ENCODE peak calls at places on chromosome 19, in six cellular contexts. A is sigmoid colon, D is body of pancreas, W is IMR-90, H is uterus, F is ovary. R is an unnamed sample.

GRCh38 chr19:30229524-30230174 is 142.5 kb upstream of the ZNF536 start:
- DNase-seq in A (no peak), D (no peak), W (peak), H (no peak), F (no peak), R (no peak)

GRCh38 chr19:8576273-8576993 is 809 bp downstream of the MYO1F start:
- DNase-seq in A (no peak), D (peak), W (no peak), H (no peak), F (no peak), R (no peak)

GRCh38 chr19:39997595-39998216 is 846 bp downstream of the ZNF546 start:
- DNase-seq in A (no peak), D (no peak), W (peak), H (no peak), F (no peak), R (no peak)

GRCh38 chr19:43765109-43765876 is 10.5 kb upstream of the SMG9 start:
- DNase-seq in A (peak), D (peak), W (peak), H (peak), F (no peak), R (peak)

GRCh38 chr19:5814123-5814839 is 9.4 kb downstream of the NRTN start:
- DNase-seq in A (no peak), D (no peak), W (no peak), H (no peak), F (no peak), R (no peak)

GRCh38 chr19:33785795-33786194 is 10.9 kb upstream of the KCTD15 start:
- DNase-seq in A (no peak), D (no peak), W (peak), H (no peak), F (no peak), R (no peak)

GRCh38 chr19:17020380-17020779 is 6.2 kb downstream of the CPAMD8 start:
- DNase-seq in A (no peak), D (no peak), W (no peak), H (no peak), F (no peak), R (no peak)

GRCh38 chr19:19488875-19489690 is 26.3 kb downstream of the TSSK6 start:
- DNase-seq in A (peak), D (peak), W (peak), H (peak), F (peak), R (peak)

GRCh38 chr19:23283925-23284324 is 33.7 kb upstream of the ZNF724 start:
- DNase-seq in A (no peak), D (peak), W (peak), H (peak), F (no peak), R (peak)

GRCh38 chr19:13796301-13797057 is 1.2 kb downstream of the ZSWIM4 start:
- DNase-seq in A (peak), D (peak), W (peak), H (peak), F (peak), R (peak)

GRCh38 chr19:32563761-32564160 is 17.2 kb upstream of the PDCD5 start:
- DNase-seq in A (no peak), D (no peak), W (no peak), H (no peak), F (no peak), R (no peak)

GRCh38 chr19:17830567-17831418 is 9.5 kb upstream of the INSL3 start:
- DNase-seq in A (peak), D (peak), W (peak), H (peak), F (peak), R (peak)

GRCh38 chr19:2246801-2247361 is 2.2 kb upstream of the AMH start:
- DNase-seq in A (no peak), D (peak), W (peak), H (peak), F (no peak), R (peak)

GRCh38 chr19:30906871-30907270 is 442.4 kb downstream of the TSHZ3 start:
- DNase-seq in A (no peak), D (no peak), W (no peak), H (no peak), F (no peak), R (no peak)

GRCh38 chr19:50896591-50897190 is 14.5 kb downstream of the KLK4 start:
- DNase-seq in A (no peak), D (peak), W (peak), H (no peak), F (no peak), R (no peak)

GRCh38 chr19:5068251-5069090 is 99.6 kb downstream of the KDM4B start:
- DNase-seq in A (no peak), D (no peak), W (no peak), H (peak), F (no peak), R (no peak)

GRCh38 chr19:18385359-18385674 is 641 bp upstream of the GDF15 start:
- DNase-seq in A (no peak), D (no peak), W (no peak), H (no peak), F (no peak), R (no peak)

GRCh38 chr19:2294377-2295335 is 12.7 kb upstream of the PEAK3 start:
- DNase-seq in A (peak), D (no peak), W (peak), H (peak), F (no peak), R (no peak)

GRCh38 chr19:5948697-5949564 is 29.0 kb downstream of the RANBP3 start:
- DNase-seq in A (peak), D (no peak), W (no peak), H (no peak), F (no peak), R (no peak)

GRCh38 chr19:43126720-43127119 is 44.2 kb upstream of the PSG2 start:
- DNase-seq in A (no peak), D (no peak), W (no peak), H (no peak), F (no peak), R (no peak)

GRCh38 chr19:36142496-36142895 is 2.6 kb downstream of the CAPNS1 start:
- DNase-seq in A (no peak), D (no peak), W (no peak), H (no peak), F (no peak), R (no peak)

GRCh38 chr19:36139473-36140288 is at the start of gene CAPNS1:
- DNase-seq in A (peak), D (peak), W (peak), H (peak), F (peak), R (peak)

GRCh38 chr19:36140289-36141038 is 598 bp downstream of the CAPNS1 start:
- DNase-seq in A (peak), D (peak), W (peak), H (peak), F (peak), R (peak)

GRCh38 chr19:36142046-36142445 is 2.2 kb downstream of the CAPNS1 start:
- DNase-seq in A (no peak), D (no peak), W (no peak), H (no peak), F (no peak), R (no peak)

GRCh38 chr19:36141039-36141914 is 1.4 kb downstream of the CAPNS1 start:
- DNase-seq in A (peak), D (peak), W (peak), H (peak), F (peak), R (peak)
- TF ChIP-seq POLR2A in A (no peak), D (no peak), W (no peak), H (peak), F (peak), R (no peak)

GRCh38 chr19:47503130-47503822 is 11.6 kb downstream of the NAPA start:
- DNase-seq in A (no peak), D (no peak), W (no peak), H (no peak), F (no peak), R (no peak)
- TF ChIP-seq POLR2A in A (no peak), D (no peak), W (no peak), H (no peak), F (no peak), R (no peak)

GRCh38 chr19:1169921-1170885 is 3.9 kb downstream of the SBNO2 start:
- DNase-seq in A (peak), D (peak), W (peak), H (peak), F (peak), R (peak)
- TF ChIP-seq POLR2A in A (no peak), D (no peak), W (no peak), H (peak), F (peak), R (no peak)

GRCh38 chr19:48752511-48753365 is at the start of gene FUT1:
- DNase-seq in A (peak), D (peak), W (no peak), H (no peak), F (no peak), R (peak)
- TF ChIP-seq POLR2A in A (no peak), D (peak), W (no peak), H (peak), F (no peak), R (no peak)

DNA sequence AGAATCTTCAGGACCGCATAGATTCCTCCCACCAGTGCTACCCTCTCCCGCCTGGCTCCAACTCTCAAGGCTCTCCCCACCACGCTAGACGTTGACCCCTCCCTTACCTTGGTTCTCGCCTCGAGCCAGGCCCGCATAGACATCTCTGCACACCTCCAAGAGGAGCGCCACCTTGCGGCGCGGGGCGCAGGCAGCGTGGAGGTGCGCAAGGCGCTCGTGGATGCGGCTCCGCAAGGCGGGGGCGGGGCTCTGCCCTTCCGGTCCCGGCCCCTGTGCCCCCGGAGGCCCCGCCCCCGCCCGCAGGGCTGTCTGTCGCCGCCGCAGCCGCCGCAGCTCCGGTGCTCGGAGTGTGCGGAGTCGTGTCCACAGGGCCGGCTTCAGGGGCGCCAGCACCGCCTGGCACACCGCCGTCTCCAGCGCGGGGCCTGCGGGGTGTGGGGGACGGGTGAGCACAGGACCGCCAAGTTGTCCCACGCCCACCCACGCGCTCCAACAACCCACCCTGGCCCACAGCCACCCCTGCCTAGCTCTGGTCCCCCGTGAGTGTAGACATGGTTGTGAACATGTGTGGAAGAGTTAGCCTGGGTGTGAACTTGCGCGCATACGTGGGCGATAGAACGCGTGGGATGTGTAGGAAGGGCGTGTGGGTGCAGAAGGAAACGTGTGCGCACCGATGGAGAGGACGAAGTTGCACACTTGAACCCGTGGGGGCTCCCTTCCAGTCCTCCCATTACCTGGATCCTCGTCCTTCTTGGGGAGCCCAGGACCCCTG is 8.1 kb downstream of the RINL start:
- DNase-seq in A (peak), D (peak), W (peak), H (peak), F (peak), R (peak)
- TF ChIP-seq POLR2A in A (no peak), D (no peak), W (no peak), H (peak), F (no peak), R (no peak)